ENCODE peak calls at places on chromosomes 1 and 21, in four cellular contexts. S is AG04449, X is thoracic aorta, J is psoas muscle. C is an unnamed sample.
A peak's percentile ranks its signal among the peaks of the same experiment; 100 is the strongest.

GRCh38 chr21:32726742-32727477 is 903 bp downstream of the SYNJ1 start:
- DNase-seq in S (no peak), X (peak; percentile 4), J (no peak), C (peak; percentile 49)

GRCh38 chr1:37307907-37308570 is 166.3 kb upstream of the ZC3H12A start:
- DNase-seq in S (no peak), X (no peak), J (no peak), C (no peak)

GRCh38 chr1:211210052-211210451 is 49.1 kb upstream of the RCOR3 start:
- DNase-seq in S (no peak), X (no peak), J (no peak), C (no peak)

GRCh38 chr1:9651565-9652378 is at the start of gene PIK3CD:
- DNase-seq in S (no peak), X (no peak), J (peak; percentile 60), C (no peak)

GRCh38 chr1:96236156-96236739 is 485.3 kb upstream of the PTBP2 start:
- DNase-seq in S (peak; percentile 28), X (no peak), J (no peak), C (no peak)

GRCh38 chr1:234737210-234737761 is 127.3 kb upstream of the IRF2BP2 start:
- DNase-seq in S (no peak), X (no peak), J (no peak), C (no peak)

GRCh38 chr1:20867062-20867461 is 80.0 kb upstream of the HP1BP3 start:
- DNase-seq in S (no peak), X (no peak), J (no peak), C (no peak)

GRCh38 chr1:203888807-203889251 is 27.4 kb downstream of the SNRPE start:
- DNase-seq in S (no peak), X (no peak), J (no peak), C (no peak)

GRCh38 chr21:35189077-35189863 is 140.2 kb upstream of the RUNX1 start:
- DNase-seq in S (peak; percentile 76), X (no peak), J (no peak), C (no peak)

GRCh38 chr1:36796101-36796590 is 238.2 kb downstream of the GRIK3 start:
- DNase-seq in S (no peak), X (no peak), J (no peak), C (no peak)

GRCh38 chr1:230286890-230287269 is 139.3 kb downstream of the PGBD5 start:
- DNase-seq in S (no peak), X (no peak), J (peak; percentile 33), C (no peak)

GRCh38 chr1:226764533-226764932 is 25.5 kb upstream of the ITPKB start:
- DNase-seq in S (no peak), X (no peak), J (no peak), C (no peak)

GRCh38 chr1:176880954-176881595 is 283.4 kb downstream of the ASTN1 start:
- DNase-seq in S (no peak), X (peak; percentile 14), J (peak; percentile 82), C (peak; percentile 69)

GRCh38 chr1:68961143-68961542 is 464.3 kb upstream of the DEPDC1 start:
- DNase-seq in S (no peak), X (no peak), J (no peak), C (no peak)

GRCh38 chr1:226638608-226639007 is 90.0 kb downstream of the STUM start:
- DNase-seq in S (no peak), X (no peak), J (peak; percentile 52), C (no peak)

GRCh38 chr1:83741751-83742150 is 257.2 kb downstream of the TTLL7 start:
- DNase-seq in S (no peak), X (no peak), J (no peak), C (no peak)

GRCh38 chr1:112399456-112399855 is 3.4 kb downstream of the CTTNBP2NL start:
- DNase-seq in S (no peak), X (no peak), J (no peak), C (no peak)

GRCh38 chr1:47533176-47534039 is 95.6 kb downstream of the FOXD2 start:
- DNase-seq in S (peak; percentile 10), X (no peak), J (peak; percentile 64), C (no peak)

GRCh38 chr1:17513131-17513530 is 26.4 kb upstream of the ARHGEF10L start:
- DNase-seq in S (no peak), X (no peak), J (no peak), C (no peak)

GRCh38 chr1:230288641-230289349 is 137.3 kb downstream of the PGBD5 start:
- DNase-seq in S (no peak), X (no peak), J (peak; percentile 46), C (no peak)

GRCh38 chr1:243748706-243749283 is 101.2 kb downstream of the AKT3 start:
- DNase-seq in S (peak; percentile 45), X (no peak), J (no peak), C (no peak)

GRCh38 chr21:38503588-38503987 is 5.3 kb upstream of the ERG start:
- DNase-seq in S (peak; percentile 36), X (no peak), J (no peak), C (no peak)

GRCh38 chr1:230359992-230360391 is 66.1 kb downstream of the PGBD5 start:
- DNase-seq in S (peak; percentile 10), X (no peak), J (no peak), C (peak; percentile 44)

GRCh38 chr1:182446033-182446669 is 3.8 kb upstream of the RGSL1 start:
- DNase-seq in S (peak; percentile 0), X (no peak), J (no peak), C (no peak)

GRCh38 chr1:24555591-24556413 is at the start of gene NCMAP:
- DNase-seq in S (no peak), X (no peak), J (no peak), C (peak; percentile 65)

GRCh38 chr1:115184951-115185331 is 95.6 kb upstream of the TSPAN2 start:
- DNase-seq in S (no peak), X (peak; percentile 43), J (peak; percentile 78), C (no peak)

GRCh38 chr1:243421784-243422183 is 165.9 kb downstream of the SDCCAG8 start:
- DNase-seq in S (peak; percentile 24), X (no peak), J (peak; percentile 60), C (peak; percentile 38)

GRCh38 chr1:44924835-44925464 is 61.4 kb downstream of the EIF2B3 start:
- DNase-seq in S (peak; percentile 50), X (no peak), J (no peak), C (no peak)

GRCh38 chr1:168609133-168609715 is 32.8 kb downstream of the XCL1 start:
- DNase-seq in S (no peak), X (peak; percentile 35), J (peak; percentile 88), C (no peak)

GRCh38 chr1:23444104-23444533 is 19.6 kb upstream of the TCEA3 start:
- DNase-seq in S (peak; percentile 51), X (peak; percentile 27), J (peak; percentile 82), C (peak; percentile 90)

DNA sequence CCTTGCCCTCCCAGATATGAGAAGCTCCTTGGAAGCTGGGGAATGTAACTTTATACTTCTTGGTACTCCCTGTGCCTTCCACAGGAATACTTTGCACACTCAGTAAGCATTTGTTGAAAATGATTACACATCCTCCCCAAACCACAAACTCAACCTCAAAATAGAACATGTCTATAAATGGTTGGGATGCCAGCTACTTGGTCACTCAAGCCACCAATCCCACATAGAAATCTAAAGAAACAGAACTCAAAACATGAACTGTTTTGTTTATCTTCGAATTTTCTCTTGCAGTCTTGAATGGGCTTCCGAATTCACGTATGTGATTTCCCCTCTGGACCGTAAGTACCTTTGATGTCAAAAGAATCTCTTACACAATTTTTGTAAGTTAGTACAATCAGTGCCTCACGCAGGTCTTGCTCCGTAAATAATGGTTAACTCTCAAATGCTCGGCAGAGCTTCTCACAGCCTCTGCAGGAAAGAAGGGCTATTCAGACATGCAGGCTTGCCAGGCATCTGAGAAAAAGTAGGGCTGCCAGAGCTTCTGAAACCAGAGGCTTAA is 26.9 kb downstream of the SORT1 start:
- DNase-seq in S (peak; percentile 94), X (no peak), J (no peak), C (no peak)
- H3K4me3 ChIP-seq in S (peak overlapping the region; percentile 37), X (peak overlapping the region; percentile 64), J (peak overlapping the region; percentile 57), C (no peak overlapping the region)

GRCh38 chr1:89962024-89962741 is 32.7 kb upstream of the ZNF326 start:
- DNase-seq in S (no peak), X (no peak), J (no peak), C (no peak)
- H3K4me3 ChIP-seq in S (no peak overlapping the region), X (no peak overlapping the region), J (no peak overlapping the region), C (no peak overlapping the region)

GRCh38 chr1:41662061-41662655 is 177.7 kb upstream of the EDN2 start:
- DNase-seq in S (no peak), X (peak; percentile 39), J (peak; percentile 78), C (peak; percentile 68)

GRCh38 chr1:41661428-41662060 is 177.1 kb upstream of the EDN2 start:
- DNase-seq in S (no peak), X (no peak), J (no peak), C (no peak)

GRCh38 chr1:41659159-41659495 is 174.6 kb upstream of the EDN2 start:
- DNase-seq in S (no peak), X (no peak), J (no peak), C (no peak)

GRCh38 chr1:41659903-41660302 is 175.4 kb upstream of the EDN2 start:
- DNase-seq in S (no peak), X (no peak), J (no peak), C (no peak)

GRCh38 chr1:41660570-41661427 is 176.3 kb upstream of the EDN2 start:
- DNase-seq in S (no peak), X (no peak), J (no peak), C (no peak)
- H3K4me3 ChIP-seq in S (peak overlapping the region; percentile 78), X (peak overlapping the region; percentile 75), J (peak overlapping the region; percentile 74), C (no peak overlapping the region)

GRCh38 chr1:246800356-246800755 is 76.1 kb downstream of the SCCPDH start:
- DNase-seq in S (no peak), X (no peak), J (no peak), C (no peak)

GRCh38 chr1:246798107-246798506 is 73.9 kb downstream of the SCCPDH start:
- DNase-seq in S (no peak), X (no peak), J (no peak), C (no peak)

GRCh38 chr1:246797157-246797556 is 72.9 kb downstream of the SCCPDH start:
- DNase-seq in S (no peak), X (no peak), J (no peak), C (no peak)

GRCh38 chr1:246797597-246797996 is 73.4 kb downstream of the SCCPDH start:
- DNase-seq in S (no peak), X (no peak), J (no peak), C (no peak)

GRCh38 chr1:246798606-246799496 is 74.6 kb downstream of the SCCPDH start:
- DNase-seq in S (no peak), X (no peak), J (no peak), C (no peak)
- H3K4me3 ChIP-seq in S (no peak overlapping the region), X (no peak overlapping the region), J (no peak overlapping the region), C (no peak overlapping the region)

GRCh38 chr1:201028473-201028889 is 5.0 kb upstream of the KIF21B start:
- DNase-seq in S (no peak), X (no peak), J (no peak), C (peak; percentile 51)
- H3K4me3 ChIP-seq in S (no peak overlapping the region), X (no peak overlapping the region), J (no peak overlapping the region), C (no peak overlapping the region)

GRCh38 chr1:6241107-6241886 is 2.7 kb upstream of the HES3 start:
- DNase-seq in S (no peak), X (no peak), J (peak; percentile 35), C (no peak)
- H3K4me3 ChIP-seq in S (no peak overlapping the region), X (no peak overlapping the region), J (peak overlapping the region; percentile 15), C (no peak overlapping the region)

C was measured in lung.